ENCODE peak calls at places on chromosomes 3 and 15, in seven cellular contexts. T is A549; B is MM.1S; E is right lobe of liver; V is CD8-positive, alpha-beta T cell; S is mesenchymal stem cell; L is brain microvascular endothelial cell. W is an unnamed sample.

GRCh38 chr15:95895510-95895909 is 435.0 kb upstream of the NR2F2 start:
- DNase-seq in V (no peak), T (no peak), L (no peak), B (no peak), E (no peak), S (no peak), W (no peak)

GRCh38 chr3:194058189-194058571 is 77.8 kb upstream of the HES1 start:
- DNase-seq in L (no peak), E (peak), B (peak), T (no peak), V (peak), S (peak), W (peak)

GRCh38 chr3:119497824-119498187 is 541 bp upstream of the TIMMDC1 start:
- DNase-seq in S (peak), B (no peak), T (peak), E (peak), V (no peak), L (no peak), W (peak)

GRCh38 chr3:129001817-129002572 is 891 bp downstream of the EFCC1 start:
- DNase-seq in B (no peak), S (peak), L (no peak), T (no peak), V (no peak), E (no peak), W (no peak)

GRCh38 chr15:33152502-33153109 is 41.9 kb downstream of the FMN1 start:
- DNase-seq in B (no peak), T (no peak), L (no peak), E (no peak), S (no peak), V (no peak), W (peak)

GRCh38 chr3:193190387-193190786 is 50.6 kb upstream of the PLAAT1 start:
- DNase-seq in B (peak), E (no peak), V (no peak), S (peak), T (peak), L (no peak), W (peak)

GRCh38 chr3:39130026-39130425 is 22.5 kb downstream of the TTC21A start:
- DNase-seq in B (no peak), L (no peak), E (no peak), T (no peak), S (no peak), V (no peak), W (no peak)

GRCh38 chr3:138051946-138052802 is 42.2 kb downstream of the CLDN18 start:
- DNase-seq in E (peak), S (peak), L (peak), B (peak), T (peak), V (no peak), W (peak)

GRCh38 chr3:31132132-31132769 is 237.8 kb upstream of the GADL1 start:
- DNase-seq in V (no peak), B (peak), E (no peak), S (peak), L (peak), T (peak), W (no peak)

GRCh38 chr3:151552589-151552988 is 91.7 kb upstream of the IGSF10 start:
- DNase-seq in E (no peak), L (peak), T (no peak), S (no peak), B (no peak), V (no peak), W (no peak)

GRCh38 chr3:57298041-57298440 is 5.6 kb upstream of the ASB14 start:
- DNase-seq in T (peak), E (no peak), V (no peak), L (peak), S (peak), B (no peak), W (no peak)

GRCh38 chr3:177357352-177358084 is 160.2 kb upstream of the TBL1XR1 start:
- DNase-seq in S (peak), T (peak), V (no peak), B (peak), E (no peak), L (peak), W (peak)

DNA sequence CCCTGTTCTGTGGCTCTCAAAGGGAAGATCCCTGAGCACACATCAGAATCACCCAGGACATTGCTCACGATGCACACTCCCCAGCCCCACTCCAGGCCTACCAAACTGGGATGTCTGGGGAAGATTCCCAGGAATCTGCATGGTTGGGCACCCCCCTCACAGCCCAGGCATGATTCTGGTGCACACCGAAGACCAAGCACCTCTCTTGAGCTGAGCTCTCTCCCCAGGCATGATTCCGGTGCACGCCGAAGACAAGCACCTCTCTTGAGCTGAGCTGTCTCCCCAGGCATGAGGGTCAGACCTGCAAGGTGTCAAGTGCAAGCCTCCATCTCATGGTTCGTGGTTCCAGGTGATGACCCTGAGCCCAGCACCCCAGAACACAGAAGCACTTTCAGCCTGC is 112.1 kb upstream of the MEF2A start:
- DNase-seq in T (no peak), L (no peak), S (no peak), E (no peak), V (no peak), B (no peak), W (no peak)
- H3K27ac ChIP-seq in T (no peak), L (no peak), S (no peak), E (peak), V (no peak), B (no peak), W (peak)

GRCh38 chr3:51688206-51688600 is 17.2 kb downstream of the TEX264 start:
- DNase-seq in E (no peak), V (no peak), S (no peak), T (no peak), L (no peak), B (no peak), W (no peak)
- H3K27ac ChIP-seq in E (no peak), V (no peak), S (no peak), T (no peak), L (no peak), B (no peak), W (no peak)

GRCh38 chr15:82952156-82953081 is at the start of gene HOMER2:
- DNase-seq in E (peak), B (peak), S (no peak), V (peak), T (peak), L (no peak), W (peak)
- H3K27ac ChIP-seq in E (peak), B (no peak), S (no peak), V (no peak), T (peak), L (no peak), W (peak)

GRCh38 chr15:100247228-100248225 is 94.2 kb downstream of the ADAMTS17 start:
- DNase-seq in V (no peak), T (no peak), E (no peak), L (no peak), S (no peak), B (no peak), W (no peak)
- H3K27ac ChIP-seq in V (no peak), T (no peak), E (no peak), L (no peak), S (no peak), B (no peak), W (no peak)

GRCh38 chr3:70974752-70975151 is 608.8 kb downstream of the FOXP1 start:
- DNase-seq in S (no peak), L (no peak), B (peak), T (no peak), V (no peak), E (no peak), W (no peak)

GRCh38 chr3:70973558-70973957 is 610.0 kb downstream of the FOXP1 start:
- DNase-seq in L (no peak), B (no peak), V (no peak), E (no peak), S (peak), T (no peak), W (no peak)

GRCh38 chr3:70970136-70970535 is 613.4 kb downstream of the FOXP1 start:
- DNase-seq in S (no peak), T (no peak), L (no peak), V (no peak), E (no peak), B (no peak), W (no peak)

GRCh38 chr3:70970952-70971351 is 612.6 kb downstream of the FOXP1 start:
- DNase-seq in B (no peak), T (no peak), E (no peak), L (no peak), S (no peak), V (no peak), W (no peak)

GRCh38 chr3:70972855-70973254 is 610.7 kb downstream of the FOXP1 start:
- DNase-seq in T (no peak), S (no peak), E (no peak), V (no peak), L (no peak), B (no peak), W (no peak)
- H3K27ac ChIP-seq in T (no peak), S (no peak), E (no peak), V (no peak), L (no peak), B (no peak), W (no peak)

DNA sequence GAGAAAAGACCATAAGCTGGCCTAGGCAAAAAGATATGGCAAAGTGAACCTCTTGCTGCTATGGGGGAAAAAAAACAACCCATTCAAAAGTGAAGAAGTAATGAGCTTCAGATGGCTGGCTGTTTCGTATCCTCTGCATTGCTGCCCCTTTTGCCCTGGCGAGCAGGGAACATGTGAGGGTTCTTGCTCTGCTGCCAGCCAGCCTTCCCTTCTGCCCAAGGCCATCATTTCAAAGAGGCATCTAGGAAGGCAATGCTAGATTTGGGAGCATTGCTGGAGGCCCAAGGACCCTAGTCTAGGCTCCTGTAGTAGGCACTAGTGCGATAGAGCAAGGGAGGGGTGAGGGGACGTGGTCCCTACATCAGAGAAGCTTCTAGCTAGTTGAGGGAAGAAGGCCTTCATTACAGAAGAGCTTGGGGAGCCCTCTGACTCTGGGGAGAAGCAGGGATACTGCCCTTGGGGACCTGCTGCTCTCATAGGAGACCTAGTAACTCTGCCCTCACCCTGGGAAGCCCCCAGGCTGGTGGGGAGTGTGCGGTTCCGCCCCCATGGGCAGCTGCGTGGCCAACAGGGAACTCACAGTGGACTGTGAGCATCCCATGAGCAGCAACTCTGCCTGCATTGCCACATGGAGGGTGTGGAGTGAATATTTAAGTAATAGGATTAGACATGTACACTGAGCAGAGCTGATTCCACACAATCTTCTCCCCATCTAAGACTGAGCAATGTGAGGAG is 21.3 kb downstream of the ITGA11 start:
- DNase-seq in S (no peak), L (no peak), B (no peak), V (no peak), E (no peak), T (no peak), W (no peak)
- H3K27ac ChIP-seq in S (no peak), L (no peak), B (no peak), V (no peak), E (no peak), T (no peak), W (no peak)

GRCh38 chr3:52469001-52469400 is 13.6 kb downstream of the NISCH start:
- DNase-seq in L (no peak), T (no peak), S (no peak), V (no peak), E (no peak), B (no peak), W (no peak)
- H3K27ac ChIP-seq in L (no peak), T (no peak), S (no peak), V (no peak), E (no peak), B (no peak), W (no peak)